ENCODE peak calls at places on chromosome X, in eight cellular contexts. X is naive thymus-derived CD8-positive, alpha-beta T cell; E is SW 1271; T is effector memory CD4-positive, alpha-beta T cell; I is GM23338; Z is activated naive CD8-positive, alpha-beta T cell treated with anti-CD3 and anti-CD28 coated beads, Interleukin-2, amount 50 U/mL, for 24 hours; M is left lobe of liver; V is DND-41. S is an unnamed sample.

GRCh38 chrX:47366051-47366722 is 4.2 kb upstream of the ZNF157 start:
- DNase-seq in M (peak), T (peak), X (peak), Z (peak), I (peak), V (peak), E (peak), S (peak)

GRCh38 chrX:22357621-22358020 is 84.9 kb downstream of the CBLL2 start:
- DNase-seq in I (no peak), E (no peak), Z (no peak), X (no peak), M (no peak), T (no peak), V (no peak), S (no peak)

GRCh38 chrX:57134702-57135101 is 2.5 kb downstream of the SPIN2A start:
- DNase-seq in M (no peak), E (no peak), V (no peak), I (no peak), T (no peak), Z (no peak), X (no peak), S (no peak)

GRCh38 chrX:14903891-14904290 is 30.7 kb downstream of the MOSPD2 start:
- DNase-seq in Z (no peak), E (no peak), T (no peak), M (no peak), X (no peak), V (no peak), I (no peak), S (no peak)

GRCh38 chrX:8349816-8350544 is 114.7 kb upstream of the VCX3B start:
- DNase-seq in E (no peak), I (no peak), M (no peak), T (no peak), V (no peak), Z (no peak), X (no peak), S (no peak)

GRCh38 chrX:47172971-47173792 is 20.4 kb upstream of the UBA1 start:
- DNase-seq in E (no peak), T (no peak), Z (no peak), X (no peak), M (no peak), I (no peak), V (no peak), S (no peak)

GRCh38 chrX:113726898-113727297 is 857.0 kb upstream of the HTR2C start:
- DNase-seq in V (peak), Z (no peak), T (no peak), E (no peak), I (no peak), M (no peak), X (no peak), S (no peak)

GRCh38 chrX:29419774-29420553 is 795.4 kb upstream of the MAGEB2 start:
- DNase-seq in T (no peak), X (no peak), I (no peak), E (peak), M (no peak), Z (no peak), V (no peak), S (no peak)

GRCh38 chrX:119292445-119292844 is 56.4 kb downstream of the PGRMC1 start:
- DNase-seq in X (no peak), V (no peak), I (peak), Z (no peak), M (no peak), E (no peak), T (no peak), S (no peak)

GRCh38 chrX:3522016-3522690 is 175.7 kb upstream of the MXRA5 start:
- DNase-seq in Z (no peak), M (no peak), T (no peak), E (no peak), X (no peak), V (no peak), I (no peak), S (no peak)

GRCh38 chrX:727738-728621 is 97.4 kb downstream of the SHOX start:
- DNase-seq in M (no peak), Z (no peak), E (no peak), T (no peak), I (peak), X (no peak), V (no peak), S (no peak)

GRCh38 chrX:107715331-107716044 is 60.1 kb downstream of the TSC22D3 start:
- DNase-seq in Z (peak), M (no peak), I (no peak), V (no peak), T (no peak), E (no peak), X (no peak), S (no peak)

GRCh38 chrX:9285342-9285771 is 179.5 kb upstream of the TBL1X start:
- DNase-seq in X (no peak), M (no peak), I (no peak), V (no peak), T (no peak), E (no peak), Z (peak), S (no peak)

GRCh38 chrX:22969416-22969815 is 30.3 kb upstream of the DDX53 start:
- DNase-seq in T (no peak), E (no peak), V (no peak), M (no peak), X (no peak), Z (no peak), I (no peak), S (no peak)

GRCh38 chrX:68997911-68998310 is 167.3 kb downstream of the PJA1 start:
- DNase-seq in M (no peak), T (no peak), Z (no peak), I (no peak), E (no peak), V (no peak), X (no peak), S (no peak)

GRCh38 chrX:9164086-9164485 is 130.2 kb upstream of the FAM9B start:
- DNase-seq in I (no peak), M (no peak), V (no peak), E (no peak), Z (no peak), X (no peak), T (no peak), S (no peak)

GRCh38 chrX:103155201-103155600 is 59.7 kb upstream of the BEX4 start:
- DNase-seq in T (no peak), V (no peak), Z (no peak), E (no peak), X (no peak), M (no peak), I (no peak), S (no peak)

GRCh38 chrX:2969021-2969420 is 37.3 kb upstream of the ARSH start:
- DNase-seq in T (no peak), V (no peak), Z (no peak), X (no peak), M (no peak), E (no peak), I (no peak), S (no peak)

GRCh38 chrX:69028006-69028760 is 137.1 kb downstream of the PJA1 start:
- DNase-seq in E (no peak), I (no peak), Z (no peak), T (no peak), M (no peak), X (no peak), V (no peak), S (peak)

GRCh38 chrX:134545524-134545923 is 85.6 kb downstream of the HPRT1 start:
- DNase-seq in E (no peak), T (no peak), I (peak), V (no peak), X (no peak), Z (no peak), M (no peak), S (no peak)